ENCODE peak calls at places on chromosomes 12 and 14, in ten cellular contexts. One of them, this sample, is unnamed.

GRCh38 chr14:95500772-95501401 is 15.6 kb downstream of the SYNE3 start:
- DNase-seq in CD8-positive, alpha-beta memory T cell: no peak
- DNase-seq in Caco-2: no peak
- DNase-seq in Karpas-422: peak; percentile 48
- DNase-seq in A549: peak; percentile 31
- DNase-seq in tibial nerve: peak; percentile 63
- DNase-seq in PC-3: peak; percentile 66
- DNase-seq in upper lobe of right lung: no peak
- DNase-seq in heart right ventricle: no peak
- DNase-seq in CD8-positive, alpha-beta T cell: no peak
- DNase-seq in this sample: no peak

GRCh38 chr12:25058619-25059018 is 109.7 kb upstream of the BCAT1 start:
- DNase-seq in tibial nerve: no peak
- DNase-seq in A549: no peak
- DNase-seq in Karpas-422: peak; percentile 83
- DNase-seq in PC-3: no peak
- DNase-seq in heart right ventricle: no peak
- DNase-seq in upper lobe of right lung: no peak
- DNase-seq in Caco-2: no peak
- DNase-seq in CD8-positive, alpha-beta T cell: no peak
- DNase-seq in CD8-positive, alpha-beta memory T cell: no peak
- DNase-seq in this sample: no peak

GRCh38 chr12:107127482-107128185 is 34.3 kb upstream of the CRY1 start:
- DNase-seq in Karpas-422: no peak
- DNase-seq in Caco-2: no peak
- DNase-seq in heart right ventricle: no peak
- DNase-seq in A549: no peak
- DNase-seq in CD8-positive, alpha-beta T cell: no peak
- DNase-seq in upper lobe of right lung: no peak
- DNase-seq in tibial nerve: no peak
- DNase-seq in CD8-positive, alpha-beta memory T cell: no peak
- DNase-seq in PC-3: no peak
- DNase-seq in this sample: peak; percentile 87

GRCh38 chr12:83848702-83849101 is 1063.9 kb downstream of the SLC6A15 start:
- DNase-seq in PC-3: no peak
- DNase-seq in upper lobe of right lung: no peak
- DNase-seq in A549: no peak
- DNase-seq in heart right ventricle: no peak
- DNase-seq in tibial nerve: no peak
- DNase-seq in CD8-positive, alpha-beta T cell: no peak
- DNase-seq in CD8-positive, alpha-beta memory T cell: no peak
- DNase-seq in Caco-2: no peak
- DNase-seq in Karpas-422: no peak
- DNase-seq in this sample: no peak

GRCh38 chr12:14190694-14191093 is 174.8 kb upstream of the ATF7IP start:
- DNase-seq in CD8-positive, alpha-beta memory T cell: no peak
- DNase-seq in CD8-positive, alpha-beta T cell: no peak
- DNase-seq in A549: no peak
- DNase-seq in upper lobe of right lung: no peak
- DNase-seq in Karpas-422: peak; percentile 40
- DNase-seq in PC-3: no peak
- DNase-seq in tibial nerve: no peak
- DNase-seq in Caco-2: no peak
- DNase-seq in heart right ventricle: no peak
- DNase-seq in this sample: no peak

GRCh38 chr12:103198499-103198898 is 241.0 kb downstream of the ASCL1 start:
- DNase-seq in CD8-positive, alpha-beta T cell: no peak
- DNase-seq in PC-3: no peak
- DNase-seq in heart right ventricle: no peak
- DNase-seq in CD8-positive, alpha-beta memory T cell: no peak
- DNase-seq in Karpas-422: no peak
- DNase-seq in tibial nerve: no peak
- DNase-seq in A549: no peak
- DNase-seq in Caco-2: no peak
- DNase-seq in upper lobe of right lung: no peak
- DNase-seq in this sample: no peak

GRCh38 chr12:43914923-43915468 is 79.1 kb downstream of the TMEM117 start:
- DNase-seq in heart right ventricle: no peak
- DNase-seq in Karpas-422: peak; percentile 57
- DNase-seq in tibial nerve: no peak
- DNase-seq in CD8-positive, alpha-beta T cell: no peak
- DNase-seq in CD8-positive, alpha-beta memory T cell: no peak
- DNase-seq in A549: peak; percentile 19
- DNase-seq in PC-3: peak; percentile 22
- DNase-seq in Caco-2: peak; percentile 7
- DNase-seq in upper lobe of right lung: no peak
- DNase-seq in this sample: peak; percentile 36

GRCh38 chr14:38762436-38762835 is 340.6 kb downstream of the SEC23A start:
- DNase-seq in Caco-2: no peak
- DNase-seq in PC-3: no peak
- DNase-seq in Karpas-422: no peak
- DNase-seq in A549: no peak
- DNase-seq in CD8-positive, alpha-beta T cell: no peak
- DNase-seq in tibial nerve: no peak
- DNase-seq in upper lobe of right lung: no peak
- DNase-seq in heart right ventricle: no peak
- DNase-seq in CD8-positive, alpha-beta memory T cell: no peak
- DNase-seq in this sample: no peak

GRCh38 chr14:29354446-29354845 is 573.2 kb downstream of the PRKD1 start:
- DNase-seq in CD8-positive, alpha-beta T cell: no peak
- DNase-seq in heart right ventricle: no peak
- DNase-seq in A549: no peak
- DNase-seq in PC-3: no peak
- DNase-seq in Karpas-422: no peak
- DNase-seq in Caco-2: no peak
- DNase-seq in upper lobe of right lung: no peak
- DNase-seq in tibial nerve: no peak
- DNase-seq in CD8-positive, alpha-beta memory T cell: no peak
- DNase-seq in this sample: no peak

GRCh38 chr12:39102474-39103209 is 197.3 kb upstream of the CPNE8 start:
- DNase-seq in A549: no peak
- DNase-seq in PC-3: peak; percentile 86
- DNase-seq in Caco-2: no peak
- DNase-seq in upper lobe of right lung: no peak
- DNase-seq in CD8-positive, alpha-beta memory T cell: no peak
- DNase-seq in CD8-positive, alpha-beta T cell: no peak
- DNase-seq in Karpas-422: no peak
- DNase-seq in heart right ventricle: no peak
- DNase-seq in tibial nerve: no peak
- DNase-seq in this sample: peak; percentile 77

GRCh38 chr12:121325922-121326396 is 26.3 kb downstream of the ANAPC5 start:
- DNase-seq in PC-3: no peak
- DNase-seq in CD8-positive, alpha-beta T cell: no peak
- DNase-seq in Caco-2: peak; percentile 26
- DNase-seq in heart right ventricle: no peak
- DNase-seq in A549: no peak
- DNase-seq in CD8-positive, alpha-beta memory T cell: no peak
- DNase-seq in upper lobe of right lung: no peak
- DNase-seq in Karpas-422: no peak
- DNase-seq in tibial nerve: no peak
- DNase-seq in this sample: no peak

GRCh38 chr12:2183556-2184541 is 131.1 kb downstream of the CACNA1C start:
- DNase-seq in CD8-positive, alpha-beta T cell: no peak
- DNase-seq in Karpas-422: no peak
- DNase-seq in tibial nerve: peak; percentile 9
- DNase-seq in upper lobe of right lung: no peak
- DNase-seq in Caco-2: no peak
- DNase-seq in CD8-positive, alpha-beta memory T cell: no peak
- DNase-seq in heart right ventricle: no peak
- DNase-seq in PC-3: no peak
- DNase-seq in A549: peak; percentile 13
- DNase-seq in this sample: no peak

GRCh38 chr12:113241191-113242017 is 20.1 kb downstream of the TPCN1 start:
- DNase-seq in Caco-2: peak; percentile 82
- DNase-seq in Karpas-422: no peak
- DNase-seq in CD8-positive, alpha-beta T cell: no peak
- DNase-seq in A549: peak; percentile 66
- DNase-seq in PC-3: peak; percentile 97
- DNase-seq in upper lobe of right lung: no peak
- DNase-seq in CD8-positive, alpha-beta memory T cell: no peak
- DNase-seq in tibial nerve: peak; percentile 57
- DNase-seq in heart right ventricle: no peak
- DNase-seq in this sample: no peak

GRCh38 chr12:122646568-122647220 is 56.5 kb downstream of the HCAR2 start:
- DNase-seq in tibial nerve: peak; percentile 22
- DNase-seq in Karpas-422: peak; percentile 48
- DNase-seq in CD8-positive, alpha-beta memory T cell: no peak
- DNase-seq in heart right ventricle: no peak
- DNase-seq in Caco-2: no peak
- DNase-seq in A549: peak; percentile 24
- DNase-seq in upper lobe of right lung: no peak
- DNase-seq in PC-3: peak; percentile 76
- DNase-seq in CD8-positive, alpha-beta T cell: no peak
- DNase-seq in this sample: no peak

GRCh38 chr14:93984987-93985410 is 8.6 kb upstream of the ASB2 start:
- DNase-seq in Caco-2: peak; percentile 67
- DNase-seq in Karpas-422: peak; percentile 69
- DNase-seq in PC-3: peak; percentile 70
- DNase-seq in heart right ventricle: peak; percentile 50
- DNase-seq in A549: peak; percentile 56
- DNase-seq in tibial nerve: no peak
- DNase-seq in CD8-positive, alpha-beta T cell: no peak
- DNase-seq in CD8-positive, alpha-beta memory T cell: no peak
- DNase-seq in upper lobe of right lung: no peak
- DNase-seq in this sample: peak; percentile 70

GRCh38 chr12:6849427-6849826 is 1.7 kb downstream of the CDCA3 start:
- DNase-seq in Karpas-422: no peak
- DNase-seq in tibial nerve: no peak
- DNase-seq in upper lobe of right lung: no peak
- DNase-seq in PC-3: no peak
- DNase-seq in heart right ventricle: no peak
- DNase-seq in Caco-2: no peak
- DNase-seq in CD8-positive, alpha-beta T cell: no peak
- DNase-seq in CD8-positive, alpha-beta memory T cell: no peak
- DNase-seq in A549: no peak
- DNase-seq in this sample: no peak
- H3K4me3 ChIP-seq in Karpas-422: peak overlapping the region; percentile 88
- H3K4me3 ChIP-seq in tibial nerve: no peak overlapping the region
- H3K4me3 ChIP-seq in upper lobe of right lung: no peak overlapping the region
- H3K4me3 ChIP-seq in PC-3: peak overlapping the region; percentile 86
- H3K4me3 ChIP-seq in heart right ventricle: no peak overlapping the region
- H3K4me3 ChIP-seq in Caco-2: no peak overlapping the region
- H3K4me3 ChIP-seq in CD8-positive, alpha-beta T cell: no peak overlapping the region
- H3K4me3 ChIP-seq in CD8-positive, alpha-beta memory T cell: no peak overlapping the region
- H3K4me3 ChIP-seq in A549: no peak overlapping the region
- H3K4me3 ChIP-seq in this sample: no peak overlapping the region

GRCh38 chr12:82057770-82058169 is 298.6 kb upstream of the PPFIA2 start:
- DNase-seq in Caco-2: no peak
- DNase-seq in A549: no peak
- DNase-seq in upper lobe of right lung: no peak
- DNase-seq in tibial nerve: no peak
- DNase-seq in CD8-positive, alpha-beta memory T cell: no peak
- DNase-seq in heart right ventricle: no peak
- DNase-seq in PC-3: peak; percentile 36
- DNase-seq in Karpas-422: no peak
- DNase-seq in CD8-positive, alpha-beta T cell: no peak
- DNase-seq in this sample: no peak
- H3K4me1 ChIP-seq in Caco-2: no peaks in the 10 kb centered on the region
- H3K4me1 ChIP-seq in A549: no peaks in the 10 kb centered on the region
- H3K4me1 ChIP-seq in upper lobe of right lung: no peaks in the 10 kb centered on the region
- H3K4me1 ChIP-seq in tibial nerve: no peaks in the 10 kb centered on the region
- H3K4me1 ChIP-seq in CD8-positive, alpha-beta memory T cell: no peaks in the 10 kb centered on the region
- H3K4me1 ChIP-seq in heart right ventricle: no peaks in the 10 kb centered on the region
- H3K4me1 ChIP-seq in PC-3: no peaks in the 10 kb centered on the region
- H3K4me1 ChIP-seq in Karpas-422: no peaks in the 10 kb centered on the region
- H3K4me1 ChIP-seq in CD8-positive, alpha-beta T cell: no peaks in the 10 kb centered on the region
- H3K4me1 ChIP-seq in this sample: no peaks in the 10 kb centered on the region

GRCh38 chr12:10749700-10750384 is 26.7 kb upstream of the YBX3 start:
- DNase-seq in Karpas-422: peak; percentile 91
- DNase-seq in CD8-positive, alpha-beta memory T cell: peak; percentile 78
- DNase-seq in CD8-positive, alpha-beta T cell: peak; percentile 43
- DNase-seq in PC-3: peak; percentile 93
- DNase-seq in tibial nerve: peak; percentile 97
- DNase-seq in A549: peak; percentile 90
- DNase-seq in upper lobe of right lung: no peak
- DNase-seq in heart right ventricle: peak; percentile 87
- DNase-seq in Caco-2: peak; percentile 91
- DNase-seq in this sample: peak; percentile 83
- H3K4me3 ChIP-seq in Karpas-422: no peak overlapping the region
- H3K4me3 ChIP-seq in CD8-positive, alpha-beta memory T cell: peak overlapping the region; percentile 28
- H3K4me3 ChIP-seq in CD8-positive, alpha-beta T cell: no peak overlapping the region
- H3K4me3 ChIP-seq in PC-3: peak overlapping the region; percentile 59
- H3K4me3 ChIP-seq in tibial nerve: no peak overlapping the region
- H3K4me3 ChIP-seq in A549: peak overlapping the region; percentile 37
- H3K4me3 ChIP-seq in upper lobe of right lung: peak overlapping the region; percentile 35
- H3K4me3 ChIP-seq in heart right ventricle: peak overlapping the region; percentile 46
- H3K4me3 ChIP-seq in Caco-2: peak overlapping the region; percentile 24
- H3K4me3 ChIP-seq in this sample: no peak overlapping the region

DNA sequence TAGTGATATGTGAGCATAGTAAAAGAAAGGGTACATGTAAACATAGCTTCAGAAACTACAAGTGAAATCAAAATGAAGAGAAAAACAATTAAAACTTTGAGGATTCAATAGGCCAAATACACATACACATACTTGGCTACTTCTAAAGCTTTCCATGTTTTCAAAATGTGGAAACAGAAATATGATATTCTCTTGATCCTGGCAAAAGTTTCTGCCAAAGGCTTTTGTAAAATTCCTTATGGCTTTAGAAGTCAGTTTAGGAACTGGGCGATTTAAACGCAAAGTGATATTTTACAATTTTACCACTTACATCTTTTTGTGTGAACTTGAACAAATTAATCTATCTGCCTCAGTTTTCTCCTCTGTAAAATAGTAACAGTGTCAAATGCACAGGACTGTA is 756.4 kb downstream of the C12orf50 start:
- DNase-seq in Karpas-422: no peak
- DNase-seq in PC-3: no peak
- DNase-seq in Caco-2: no peak
- DNase-seq in A549: no peak
- DNase-seq in CD8-positive, alpha-beta T cell: no peak
- DNase-seq in CD8-positive, alpha-beta memory T cell: no peak
- DNase-seq in upper lobe of right lung: no peak
- DNase-seq in tibial nerve: no peak
- DNase-seq in heart right ventricle: no peak
- DNase-seq in this sample: no peak
- H3K4me1 ChIP-seq in Karpas-422: no peaks in the 10 kb centered on the region
- H3K4me1 ChIP-seq in PC-3: peaks cover 8% of the 10 kb centered on the region
- H3K4me1 ChIP-seq in Caco-2: no peaks in the 10 kb centered on the region
- H3K4me1 ChIP-seq in A549: peaks cover 9% of the 10 kb centered on the region
- H3K4me1 ChIP-seq in CD8-positive, alpha-beta T cell: no peaks in the 10 kb centered on the region
- H3K4me1 ChIP-seq in CD8-positive, alpha-beta memory T cell: no peaks in the 10 kb centered on the region
- H3K4me1 ChIP-seq in upper lobe of right lung: no peaks in the 10 kb centered on the region
- H3K4me1 ChIP-seq in tibial nerve: no peaks in the 10 kb centered on the region
- H3K4me1 ChIP-seq in heart right ventricle: no peaks in the 10 kb centered on the region
- H3K4me1 ChIP-seq in this sample: no peaks in the 10 kb centered on the region